ENCODE peak calls at places on chromosomes 2 and 18, in four cellular contexts. D, O, Z and F are unnamed samples.

GRCh38 chr2:201148434-201148833 is 32.5 kb downstream of the CFLAR start:
- DNase-seq in D (no peak), O (no peak), Z (no peak), F (no peak)

GRCh38 chr2:181621779-181622490 is 35.0 kb downstream of the CERKL start:
- DNase-seq in D (no peak), O (no peak), Z (no peak), F (no peak)

GRCh38 chr18:55477537-55478300 is 110.3 kb downstream of the TCF4 start:
- DNase-seq in D (no peak), O (no peak), Z (peak), F (peak)

GRCh38 chr2:109188924-109189323 is 59.9 kb downstream of the SH3RF3 start:
- DNase-seq in D (no peak), O (no peak), Z (no peak), F (no peak)

GRCh38 chr18:30889582-30890301 is 152.8 kb downstream of the DSC3 start:
- DNase-seq in D (no peak), O (no peak), Z (no peak), F (no peak)

GRCh38 chr2:226427538-226428307 is 371.9 kb downstream of the IRS1 start:
- DNase-seq in D (no peak), O (no peak), Z (no peak), F (peak)

GRCh38 chr2:62208758-62209114 is 12.8 kb downstream of the B3GNT2 start:
- DNase-seq in D (no peak), O (no peak), Z (no peak), F (no peak)

GRCh38 chr18:28163201-28163778 is 13.6 kb downstream of the CDH2 start:
- DNase-seq in D (no peak), O (no peak), Z (no peak), F (no peak)

GRCh38 chr2:8704906-8705305 is 23.1 kb downstream of the ID2 start:
- DNase-seq in D (no peak), O (no peak), Z (no peak), F (no peak)

GRCh38 chr2:15560988-15561573 is at the start of gene NBAS:
- DNase-seq in D (peak), O (peak), Z (peak), F (peak)

GRCh38 chr2:200367155-200367554 is 60.7 kb downstream of the SPATS2L start:
- DNase-seq in D (no peak), O (no peak), Z (no peak), F (no peak)

GRCh38 chr2:144659731-144660275 is 139.9 kb upstream of the ZEB2 start:
- DNase-seq in D (no peak), O (peak), Z (no peak), F (no peak)

GRCh38 chr2:216634317-216635148 is 1.3 kb downstream of the IGFBP2 start:
- DNase-seq in D (peak), O (no peak), Z (no peak), F (no peak)

GRCh38 chr2:196172976-196173375 is 1.6 kb upstream of the STK17B start:
- DNase-seq in D (no peak), O (no peak), Z (no peak), F (no peak)

GRCh38 chr2:158211516-158211915 is 109.8 kb downstream of the UPP2 start:
- DNase-seq in D (no peak), O (no peak), Z (no peak), F (no peak)

GRCh38 chr2:215137741-215138340 is 585 bp downstream of the ABCA12 start:
- DNase-seq in D (no peak), O (no peak), Z (no peak), F (no peak)

GRCh38 chr18:77086034-77086433 is 46.5 kb downstream of the MBP start:
- DNase-seq in D (no peak), O (no peak), Z (no peak), F (no peak)